ENCODE peak calls at places on chromosomes 2 and 18, in ten cellular contexts. One of them, this sample, is unnamed.

GRCh38 chr2:227861011-227861410 is 10.4 kb upstream of the DAW1 start:
- DNase-seq in RPMI7951: no peak
- DNase-seq in COR-L47: no peak
- DNase-seq in NCI-H2081: no peak
- DNase-seq in left ventricle myocardium inferior: no peak
- DNase-seq in HT1080: no peak
- DNase-seq in sigmoid colon: no peak
- DNase-seq in non-pigmented ciliary epithelial cell: no peak
- DNase-seq in stimulated activated CD4-positive, alpha-beta T cell treated with anti-CD3 and anti-CD28 coated beads, Interleukin-2, amount 100 ng/mL, for 48 hours: no peak
- DNase-seq in foreskin melanocyte: no peak
- DNase-seq in this sample: no peak

GRCh38 chr2:153953761-153954160 is 82.0 kb downstream of the GALNT13 start:
- DNase-seq in RPMI7951: no peak
- DNase-seq in COR-L47: no peak
- DNase-seq in NCI-H2081: no peak
- DNase-seq in left ventricle myocardium inferior: no peak
- DNase-seq in HT1080: no peak
- DNase-seq in sigmoid colon: no peak
- DNase-seq in non-pigmented ciliary epithelial cell: no peak
- DNase-seq in stimulated activated CD4-positive, alpha-beta T cell treated with anti-CD3 and anti-CD28 coated beads, Interleukin-2, amount 100 ng/mL, for 48 hours: no peak
- DNase-seq in foreskin melanocyte: no peak
- DNase-seq in this sample: no peak

GRCh38 chr2:199057936-199058335 is 399.8 kb downstream of the SATB2 start:
- DNase-seq in RPMI7951: peak; percentile 39
- DNase-seq in COR-L47: no peak
- DNase-seq in NCI-H2081: no peak
- DNase-seq in left ventricle myocardium inferior: no peak
- DNase-seq in HT1080: peak; percentile 69
- DNase-seq in sigmoid colon: no peak
- DNase-seq in non-pigmented ciliary epithelial cell: no peak
- DNase-seq in stimulated activated CD4-positive, alpha-beta T cell treated with anti-CD3 and anti-CD28 coated beads, Interleukin-2, amount 100 ng/mL, for 48 hours: no peak
- DNase-seq in foreskin melanocyte: no peak
- DNase-seq in this sample: no peak

GRCh38 chr2:75054296-75054695 is 95.9 kb downstream of the POLE4 start:
- DNase-seq in RPMI7951: peak; percentile 28
- DNase-seq in COR-L47: no peak
- DNase-seq in NCI-H2081: no peak
- DNase-seq in left ventricle myocardium inferior: no peak
- DNase-seq in HT1080: no peak
- DNase-seq in sigmoid colon: no peak
- DNase-seq in non-pigmented ciliary epithelial cell: no peak
- DNase-seq in stimulated activated CD4-positive, alpha-beta T cell treated with anti-CD3 and anti-CD28 coated beads, Interleukin-2, amount 100 ng/mL, for 48 hours: no peak
- DNase-seq in foreskin melanocyte: no peak
- DNase-seq in this sample: no peak

GRCh38 chr2:130795431-130795830 is 40.1 kb downstream of the AMER3 start:
- DNase-seq in RPMI7951: peak; percentile 46
- DNase-seq in COR-L47: no peak
- DNase-seq in NCI-H2081: no peak
- DNase-seq in left ventricle myocardium inferior: no peak
- DNase-seq in HT1080: peak; percentile 21
- DNase-seq in sigmoid colon: no peak
- DNase-seq in non-pigmented ciliary epithelial cell: no peak
- DNase-seq in stimulated activated CD4-positive, alpha-beta T cell treated with anti-CD3 and anti-CD28 coated beads, Interleukin-2, amount 100 ng/mL, for 48 hours: no peak
- DNase-seq in foreskin melanocyte: peak; percentile 23
- DNase-seq in this sample: no peak

GRCh38 chr2:38163006-38163405 is 87.1 kb upstream of the CYP1B1 start:
- DNase-seq in RPMI7951: no peak
- DNase-seq in COR-L47: no peak
- DNase-seq in NCI-H2081: no peak
- DNase-seq in left ventricle myocardium inferior: no peak
- DNase-seq in HT1080: no peak
- DNase-seq in sigmoid colon: no peak
- DNase-seq in non-pigmented ciliary epithelial cell: no peak
- DNase-seq in stimulated activated CD4-positive, alpha-beta T cell treated with anti-CD3 and anti-CD28 coated beads, Interleukin-2, amount 100 ng/mL, for 48 hours: no peak
- DNase-seq in foreskin melanocyte: no peak
- DNase-seq in this sample: no peak

GRCh38 chr2:73175663-73176204 is 26.6 kb upstream of the NOTO start:
- DNase-seq in RPMI7951: peak; percentile 62
- DNase-seq in COR-L47: peak; percentile 78
- DNase-seq in NCI-H2081: peak; percentile 81
- DNase-seq in left ventricle myocardium inferior: peak; percentile 88
- DNase-seq in HT1080: no peak
- DNase-seq in sigmoid colon: peak; percentile 89
- DNase-seq in non-pigmented ciliary epithelial cell: no peak
- DNase-seq in stimulated activated CD4-positive, alpha-beta T cell treated with anti-CD3 and anti-CD28 coated beads, Interleukin-2, amount 100 ng/mL, for 48 hours: peak; percentile 68
- DNase-seq in foreskin melanocyte: peak; percentile 12
- DNase-seq in this sample: no peak

GRCh38 chr18:48782381-48782841 is 168.4 kb downstream of the SMAD7 start:
- DNase-seq in RPMI7951: peak; percentile 76
- DNase-seq in COR-L47: no peak
- DNase-seq in NCI-H2081: no peak
- DNase-seq in left ventricle myocardium inferior: peak; percentile 69
- DNase-seq in HT1080: no peak
- DNase-seq in sigmoid colon: peak; percentile 81
- DNase-seq in non-pigmented ciliary epithelial cell: no peak
- DNase-seq in stimulated activated CD4-positive, alpha-beta T cell treated with anti-CD3 and anti-CD28 coated beads, Interleukin-2, amount 100 ng/mL, for 48 hours: no peak
- DNase-seq in foreskin melanocyte: no peak
- DNase-seq in this sample: no peak

GRCh38 chr18:49368876-49369440 is 91.5 kb downstream of the DYM start:
- DNase-seq in RPMI7951: no peak
- DNase-seq in COR-L47: no peak
- DNase-seq in NCI-H2081: peak; percentile 29
- DNase-seq in left ventricle myocardium inferior: no peak
- DNase-seq in HT1080: no peak
- DNase-seq in sigmoid colon: no peak
- DNase-seq in non-pigmented ciliary epithelial cell: no peak
- DNase-seq in stimulated activated CD4-positive, alpha-beta T cell treated with anti-CD3 and anti-CD28 coated beads, Interleukin-2, amount 100 ng/mL, for 48 hours: no peak
- DNase-seq in foreskin melanocyte: no peak
- DNase-seq in this sample: peak; percentile 22

GRCh38 chr18:79630266-79631095 is 49.1 kb upstream of the CTDP1 start:
- DNase-seq in RPMI7951: peak; percentile 40
- DNase-seq in COR-L47: no peak
- DNase-seq in NCI-H2081: no peak
- DNase-seq in left ventricle myocardium inferior: no peak
- DNase-seq in HT1080: peak; percentile 11
- DNase-seq in sigmoid colon: no peak
- DNase-seq in non-pigmented ciliary epithelial cell: no peak
- DNase-seq in stimulated activated CD4-positive, alpha-beta T cell treated with anti-CD3 and anti-CD28 coated beads, Interleukin-2, amount 100 ng/mL, for 48 hours: no peak
- DNase-seq in foreskin melanocyte: no peak
- DNase-seq in this sample: no peak

GRCh38 chr2:160063895-160064577 is 1.6 kb upstream of the PLA2R1 start:
- DNase-seq in RPMI7951: no peak
- DNase-seq in COR-L47: no peak
- DNase-seq in NCI-H2081: no peak
- DNase-seq in left ventricle myocardium inferior: no peak
- DNase-seq in HT1080: no peak
- DNase-seq in sigmoid colon: no peak
- DNase-seq in non-pigmented ciliary epithelial cell: no peak
- DNase-seq in stimulated activated CD4-positive, alpha-beta T cell treated with anti-CD3 and anti-CD28 coated beads, Interleukin-2, amount 100 ng/mL, for 48 hours: no peak
- DNase-seq in foreskin melanocyte: no peak
- DNase-seq in this sample: no peak

GRCh38 chr2:28717339-28717758 is 34.3 kb upstream of the PPP1CB start:
- DNase-seq in RPMI7951: peak; percentile 97
- DNase-seq in COR-L47: no peak
- DNase-seq in NCI-H2081: no peak
- DNase-seq in left ventricle myocardium inferior: peak; percentile 44
- DNase-seq in HT1080: peak; percentile 97
- DNase-seq in sigmoid colon: peak; percentile 77
- DNase-seq in non-pigmented ciliary epithelial cell: peak; percentile 24
- DNase-seq in stimulated activated CD4-positive, alpha-beta T cell treated with anti-CD3 and anti-CD28 coated beads, Interleukin-2, amount 100 ng/mL, for 48 hours: no peak
- DNase-seq in foreskin melanocyte: peak; percentile 55
- DNase-seq in this sample: peak; percentile 33

GRCh38 chr2:102235042-102235473 is 48.2 kb downstream of the IL1RL2 start:
- DNase-seq in RPMI7951: peak; percentile 10
- DNase-seq in COR-L47: no peak
- DNase-seq in NCI-H2081: no peak
- DNase-seq in left ventricle myocardium inferior: no peak
- DNase-seq in HT1080: no peak
- DNase-seq in sigmoid colon: no peak
- DNase-seq in non-pigmented ciliary epithelial cell: no peak
- DNase-seq in stimulated activated CD4-positive, alpha-beta T cell treated with anti-CD3 and anti-CD28 coated beads, Interleukin-2, amount 100 ng/mL, for 48 hours: no peak
- DNase-seq in foreskin melanocyte: no peak
- DNase-seq in this sample: no peak

GRCh38 chr2:237244976-237245646 is 159.4 kb downstream of the COPS8 start:
- DNase-seq in RPMI7951: peak; percentile 67
- DNase-seq in COR-L47: no peak
- DNase-seq in NCI-H2081: no peak
- DNase-seq in left ventricle myocardium inferior: no peak
- DNase-seq in HT1080: no peak
- DNase-seq in sigmoid colon: no peak
- DNase-seq in non-pigmented ciliary epithelial cell: no peak
- DNase-seq in stimulated activated CD4-positive, alpha-beta T cell treated with anti-CD3 and anti-CD28 coated beads, Interleukin-2, amount 100 ng/mL, for 48 hours: no peak
- DNase-seq in foreskin melanocyte: no peak
- DNase-seq in this sample: no peak

GRCh38 chr2:70498054-70498453 is 55.6 kb downstream of the TGFA start:
- DNase-seq in RPMI7951: no peak
- DNase-seq in COR-L47: peak; percentile 24
- DNase-seq in NCI-H2081: no peak
- DNase-seq in left ventricle myocardium inferior: no peak
- DNase-seq in HT1080: no peak
- DNase-seq in sigmoid colon: no peak
- DNase-seq in non-pigmented ciliary epithelial cell: no peak
- DNase-seq in stimulated activated CD4-positive, alpha-beta T cell treated with anti-CD3 and anti-CD28 coated beads, Interleukin-2, amount 100 ng/mL, for 48 hours: no peak
- DNase-seq in foreskin melanocyte: no peak
- DNase-seq in this sample: no peak

GRCh38 chr2:65491381-65491903 is 59.0 kb upstream of the SPRED2 start:
- DNase-seq in RPMI7951: peak; percentile 70
- DNase-seq in COR-L47: peak; percentile 12
- DNase-seq in NCI-H2081: no peak
- DNase-seq in left ventricle myocardium inferior: no peak
- DNase-seq in HT1080: peak; percentile 21
- DNase-seq in sigmoid colon: no peak
- DNase-seq in non-pigmented ciliary epithelial cell: no peak
- DNase-seq in stimulated activated CD4-positive, alpha-beta T cell treated with anti-CD3 and anti-CD28 coated beads, Interleukin-2, amount 100 ng/mL, for 48 hours: no peak
- DNase-seq in foreskin melanocyte: no peak
- DNase-seq in this sample: no peak

GRCh38 chr2:19933351-19933981 is 31.7 kb upstream of the TTC32 start:
- DNase-seq in RPMI7951: peak; percentile 35
- DNase-seq in COR-L47: no peak
- DNase-seq in NCI-H2081: no peak
- DNase-seq in left ventricle myocardium inferior: no peak
- DNase-seq in HT1080: peak; percentile 79
- DNase-seq in sigmoid colon: no peak
- DNase-seq in non-pigmented ciliary epithelial cell: peak; percentile 75
- DNase-seq in stimulated activated CD4-positive, alpha-beta T cell treated with anti-CD3 and anti-CD28 coated beads, Interleukin-2, amount 100 ng/mL, for 48 hours: no peak
- DNase-seq in foreskin melanocyte: peak; percentile 68
- DNase-seq in this sample: peak; percentile 82

GRCh38 chr2:67599561-67599960 is 202.4 kb downstream of the ETAA1 start:
- DNase-seq in RPMI7951: no peak
- DNase-seq in COR-L47: no peak
- DNase-seq in NCI-H2081: no peak
- DNase-seq in left ventricle myocardium inferior: no peak
- DNase-seq in HT1080: no peak
- DNase-seq in sigmoid colon: no peak
- DNase-seq in non-pigmented ciliary epithelial cell: no peak
- DNase-seq in stimulated activated CD4-positive, alpha-beta T cell treated with anti-CD3 and anti-CD28 coated beads, Interleukin-2, amount 100 ng/mL, for 48 hours: no peak
- DNase-seq in foreskin melanocyte: no peak
- DNase-seq in this sample: no peak

GRCh38 chr2:158269143-158269542 is 167.5 kb downstream of the UPP2 start:
- DNase-seq in RPMI7951: no peak
- DNase-seq in COR-L47: peak; percentile 86
- DNase-seq in NCI-H2081: peak; percentile 75
- DNase-seq in left ventricle myocardium inferior: no peak
- DNase-seq in HT1080: no peak
- DNase-seq in sigmoid colon: no peak
- DNase-seq in non-pigmented ciliary epithelial cell: no peak
- DNase-seq in stimulated activated CD4-positive, alpha-beta T cell treated with anti-CD3 and anti-CD28 coated beads, Interleukin-2, amount 100 ng/mL, for 48 hours: no peak
- DNase-seq in foreskin melanocyte: no peak
- DNase-seq in this sample: no peak

GRCh38 chr2:186068154-186068826 is 329.7 kb downstream of the FSIP2 start:
- DNase-seq in RPMI7951: peak; percentile 4
- DNase-seq in COR-L47: no peak
- DNase-seq in NCI-H2081: no peak
- DNase-seq in left ventricle myocardium inferior: peak; percentile 30
- DNase-seq in HT1080: no peak
- DNase-seq in sigmoid colon: no peak
- DNase-seq in non-pigmented ciliary epithelial cell: no peak
- DNase-seq in stimulated activated CD4-positive, alpha-beta T cell treated with anti-CD3 and anti-CD28 coated beads, Interleukin-2, amount 100 ng/mL, for 48 hours: no peak
- DNase-seq in foreskin melanocyte: no peak
- DNase-seq in this sample: no peak

GRCh38 chr2:215391531-215391930 is 44.3 kb downstream of the FN1 start:
- DNase-seq in RPMI7951: no peak
- DNase-seq in COR-L47: no peak
- DNase-seq in NCI-H2081: no peak
- DNase-seq in left ventricle myocardium inferior: no peak
- DNase-seq in HT1080: no peak
- DNase-seq in sigmoid colon: no peak
- DNase-seq in non-pigmented ciliary epithelial cell: no peak
- DNase-seq in stimulated activated CD4-positive, alpha-beta T cell treated with anti-CD3 and anti-CD28 coated beads, Interleukin-2, amount 100 ng/mL, for 48 hours: no peak
- DNase-seq in foreskin melanocyte: no peak
- DNase-seq in this sample: no peak

GRCh38 chr2:217451634-217452033 is 551.2 kb downstream of the TNS1 start:
- DNase-seq in RPMI7951: peak; percentile 76
- DNase-seq in COR-L47: no peak
- DNase-seq in NCI-H2081: no peak
- DNase-seq in left ventricle myocardium inferior: no peak
- DNase-seq in HT1080: peak; percentile 74
- DNase-seq in sigmoid colon: no peak
- DNase-seq in non-pigmented ciliary epithelial cell: no peak
- DNase-seq in stimulated activated CD4-positive, alpha-beta T cell treated with anti-CD3 and anti-CD28 coated beads, Interleukin-2, amount 100 ng/mL, for 48 hours: no peak
- DNase-seq in foreskin melanocyte: no peak
- DNase-seq in this sample: peak; percentile 31

GRCh38 chr2:37880546-37880945 is 44.5 kb upstream of the RMDN2 start:
- DNase-seq in RPMI7951: no peak
- DNase-seq in COR-L47: no peak
- DNase-seq in NCI-H2081: no peak
- DNase-seq in left ventricle myocardium inferior: no peak
- DNase-seq in HT1080: no peak
- DNase-seq in sigmoid colon: no peak
- DNase-seq in non-pigmented ciliary epithelial cell: no peak
- DNase-seq in stimulated activated CD4-positive, alpha-beta T cell treated with anti-CD3 and anti-CD28 coated beads, Interleukin-2, amount 100 ng/mL, for 48 hours: no peak
- DNase-seq in foreskin melanocyte: no peak
- DNase-seq in this sample: no peak

GRCh38 chr2:46342566-46343315 is 45.5 kb downstream of the EPAS1 start:
- DNase-seq in RPMI7951: no peak
- DNase-seq in COR-L47: no peak
- DNase-seq in NCI-H2081: no peak
- DNase-seq in left ventricle myocardium inferior: no peak
- DNase-seq in HT1080: no peak
- DNase-seq in sigmoid colon: no peak
- DNase-seq in non-pigmented ciliary epithelial cell: no peak
- DNase-seq in stimulated activated CD4-positive, alpha-beta T cell treated with anti-CD3 and anti-CD28 coated beads, Interleukin-2, amount 100 ng/mL, for 48 hours: no peak
- DNase-seq in foreskin melanocyte: no peak
- DNase-seq in this sample: no peak

GRCh38 chr18:34493099-34493544 is 217.0 kb upstream of the DTNA start:
- DNase-seq in RPMI7951: peak; percentile 46
- DNase-seq in COR-L47: peak; percentile 89
- DNase-seq in NCI-H2081: peak; percentile 93
- DNase-seq in left ventricle myocardium inferior: peak; percentile 82
- DNase-seq in HT1080: peak; percentile 90
- DNase-seq in sigmoid colon: peak; percentile 84
- DNase-seq in non-pigmented ciliary epithelial cell: peak; percentile 44
- DNase-seq in stimulated activated CD4-positive, alpha-beta T cell treated with anti-CD3 and anti-CD28 coated beads, Interleukin-2, amount 100 ng/mL, for 48 hours: peak; percentile 5
- DNase-seq in foreskin melanocyte: peak; percentile 66
- DNase-seq in this sample: peak; percentile 52

GRCh38 chr2:69549421-69549820 is 94.1 kb downstream of the AAK1 start:
- DNase-seq in RPMI7951: peak; percentile 50
- DNase-seq in COR-L47: no peak
- DNase-seq in NCI-H2081: no peak
- DNase-seq in left ventricle myocardium inferior: no peak
- DNase-seq in HT1080: peak; percentile 41
- DNase-seq in sigmoid colon: no peak
- DNase-seq in non-pigmented ciliary epithelial cell: peak; percentile 36
- DNase-seq in stimulated activated CD4-positive, alpha-beta T cell treated with anti-CD3 and anti-CD28 coated beads, Interleukin-2, amount 100 ng/mL, for 48 hours: no peak
- DNase-seq in foreskin melanocyte: no peak
- DNase-seq in this sample: no peak

GRCh38 chr2:186575302-186575701 is 14.6 kb upstream of the ITGAV start:
- DNase-seq in RPMI7951: peak; percentile 99
- DNase-seq in COR-L47: no peak
- DNase-seq in NCI-H2081: peak; percentile 8
- DNase-seq in left ventricle myocardium inferior: no peak
- DNase-seq in HT1080: peak; percentile 97
- DNase-seq in sigmoid colon: no peak
- DNase-seq in non-pigmented ciliary epithelial cell: peak; percentile 99
- DNase-seq in stimulated activated CD4-positive, alpha-beta T cell treated with anti-CD3 and anti-CD28 coated beads, Interleukin-2, amount 100 ng/mL, for 48 hours: no peak
- DNase-seq in foreskin melanocyte: peak; percentile 87
- DNase-seq in this sample: peak; percentile 95

GRCh38 chr2:2229898-2230817 is 100.9 kb downstream of the MYT1L start:
- DNase-seq in RPMI7951: peak; percentile 8
- DNase-seq in COR-L47: peak; percentile 38
- DNase-seq in NCI-H2081: peak; percentile 63
- DNase-seq in left ventricle myocardium inferior: peak; percentile 30
- DNase-seq in HT1080: peak; percentile 5
- DNase-seq in sigmoid colon: no peak
- DNase-seq in non-pigmented ciliary epithelial cell: no peak
- DNase-seq in stimulated activated CD4-positive, alpha-beta T cell treated with anti-CD3 and anti-CD28 coated beads, Interleukin-2, amount 100 ng/mL, for 48 hours: no peak
- DNase-seq in foreskin melanocyte: no peak
- DNase-seq in this sample: no peak